ENCODE peak calls at places on chromosome 20, in nine cellular contexts. O is H9; I is GM23248; P is SJSA1; T is A549; C is OCI-LY7; G is neuronal stem cell; J is upper lobe of right lung; W is effector memory CD4-positive, alpha-beta T cell. M is an unnamed sample.

GRCh38 chr20:44028868-44029847 is 114.5 kb downstream of the TOX2 start:
- DNase-seq in G (no peak), I (no peak), P (peak; percentile 21), T (no peak), W (no peak), O (no peak), C (no peak), J (no peak), M (no peak)

GRCh38 chr20:10877345-10877744 is 203.5 kb upstream of the JAG1 start:
- DNase-seq in W (no peak), I (no peak), C (no peak), P (no peak), J (no peak), O (no peak), G (no peak), T (no peak), M (no peak)

GRCh38 chr20:3392756-3393155 is 14.7 kb downstream of the DNAAF9 start:
- DNase-seq in J (no peak), C (no peak), W (no peak), P (no peak), T (no peak), I (peak; percentile 48), G (no peak), O (no peak), M (no peak)

GRCh38 chr20:7029005-7029404 is 261.5 kb downstream of the BMP2 start:
- DNase-seq in P (no peak), I (no peak), C (no peak), T (no peak), O (no peak), G (no peak), W (no peak), J (no peak), M (no peak)

GRCh38 chr20:21583486-21584168 is 69.8 kb upstream of the NKX2-2 start:
- DNase-seq in I (no peak), J (no peak), T (no peak), C (no peak), W (no peak), G (no peak), O (no peak), P (no peak), M (no peak)

GRCh38 chr20:56628873-56629463 is at the start of gene TFAP2C:
- DNase-seq in W (no peak), T (peak; percentile 84), I (peak; percentile 90), P (peak; percentile 56), G (peak; percentile 61), O (peak; percentile 84), C (no peak), J (peak; percentile 92), M (no peak)

GRCh38 chr20:478010-478948 is 15.9 kb upstream of the TBC1D20 start:
- DNase-seq in W (no peak), C (no peak), T (no peak), G (no peak), P (no peak), O (no peak), J (no peak), I (peak; percentile 63), M (peak; percentile 67)

GRCh38 chr20:62683136-62683535 is 25.5 kb upstream of the NTSR1 start:
- DNase-seq in C (no peak), I (no peak), O (no peak), T (no peak), J (no peak), P (no peak), W (no peak), G (no peak), M (no peak)

GRCh38 chr20:45993197-45993951 is 15.3 kb upstream of the MMP9 start:
- DNase-seq in G (no peak), I (peak; percentile 74), P (no peak), O (no peak), J (peak; percentile 67), W (no peak), C (no peak), T (peak; percentile 88), M (no peak)

GRCh38 chr20:50607436-50607835 is 83.9 kb downstream of the RIPOR3 start:
- DNase-seq in C (no peak), O (no peak), J (no peak), W (no peak), G (no peak), P (no peak), I (no peak), T (no peak), M (no peak)
- H3K27ac ChIP-seq in C (no peak overlapping the region), O (no peak overlapping the region), J (no peak overlapping the region), W (no peak overlapping the region), G (no peak overlapping the region), P (no peak overlapping the region), I (no peak overlapping the region), T (no peak overlapping the region), M (no peak overlapping the region)

GRCh38 chr20:8132632-8133587 is 844 bp downstream of the PLCB1 start:
- DNase-seq in C (peak; percentile 51), O (peak; percentile 42), I (peak; percentile 64), W (no peak), P (no peak), G (peak; percentile 37), J (peak; percentile 73), T (peak; percentile 33), M (no peak)
- H3K27ac ChIP-seq in C (peak overlapping the region; percentile 45), O (no peak overlapping the region), I (no peak overlapping the region), W (peak overlapping the region; percentile 22), P (no peak overlapping the region), G (no peak overlapping the region), J (peak overlapping the region; percentile 48), T (peak overlapping the region; percentile 73), M (no peak overlapping the region)

GRCh38 chr20:53493201-53493908 is 100.3 kb downstream of the ZNF217 start:
- DNase-seq in O (no peak), P (no peak), T (no peak), W (no peak), C (no peak), J (no peak), I (peak; percentile 69), G (no peak), M (no peak)
- H3K27ac ChIP-seq in O (no peak overlapping the region), P (no peak overlapping the region), T (no peak overlapping the region), W (no peak overlapping the region), C (no peak overlapping the region), J (no peak overlapping the region), I (peak overlapping the region; percentile 38), G (no peak overlapping the region), M (no peak overlapping the region)

DNA sequence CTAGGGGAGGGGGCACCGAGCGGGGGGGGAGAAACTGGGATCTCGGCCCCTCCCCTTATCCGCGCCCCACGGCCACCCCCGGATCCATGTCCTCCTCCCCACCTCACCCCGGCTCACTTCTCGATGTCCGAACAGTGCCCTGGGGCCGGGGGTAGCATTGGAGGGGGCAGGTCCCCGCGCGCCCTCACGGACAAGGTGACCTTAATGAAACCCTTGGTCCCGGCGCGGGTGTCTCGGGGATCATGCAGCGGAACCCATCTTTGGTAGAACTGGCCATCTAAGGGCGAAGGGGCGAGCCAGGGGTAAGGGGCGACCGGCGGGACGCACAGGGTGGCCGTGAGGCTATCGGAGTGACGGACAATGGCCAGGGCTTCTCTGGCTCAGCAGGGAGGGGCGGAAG is 13.6 kb upstream of the SPAG4 start:
- DNase-seq in J (no peak), I (no peak), P (no peak), O (no peak), W (no peak), G (no peak), T (no peak), C (no peak), M (no peak)
- H3K27ac ChIP-seq in J (no peak overlapping the region), I (no peak overlapping the region), P (no peak overlapping the region), O (no peak overlapping the region), W (peak overlapping the region; percentile 18), G (no peak overlapping the region), T (peak overlapping the region; percentile 85), C (no peak overlapping the region), M (no peak overlapping the region)

GRCh38 chr20:49288784-49289696 is 11.2 kb upstream of the ZNFX1 start:
- DNase-seq in T (no peak), G (no peak), W (no peak), I (no peak), O (no peak), J (no peak), C (no peak), P (no peak), M (no peak)

GRCh38 chr20:49292010-49292409 is 14.2 kb upstream of the ZNFX1 start:
- DNase-seq in T (no peak), J (no peak), C (no peak), P (no peak), W (no peak), G (no peak), O (no peak), I (no peak), M (no peak)

GRCh38 chr20:49288250-49288751 is 10.4 kb upstream of the ZNFX1 start:
- DNase-seq in W (no peak), G (no peak), O (no peak), J (no peak), C (no peak), I (no peak), T (no peak), P (no peak), M (no peak)

GRCh38 chr20:49291200-49291599 is 13.3 kb upstream of the ZNFX1 start:
- DNase-seq in O (no peak), C (no peak), J (no peak), G (no peak), I (no peak), P (no peak), T (no peak), W (no peak), M (no peak)

DNA sequence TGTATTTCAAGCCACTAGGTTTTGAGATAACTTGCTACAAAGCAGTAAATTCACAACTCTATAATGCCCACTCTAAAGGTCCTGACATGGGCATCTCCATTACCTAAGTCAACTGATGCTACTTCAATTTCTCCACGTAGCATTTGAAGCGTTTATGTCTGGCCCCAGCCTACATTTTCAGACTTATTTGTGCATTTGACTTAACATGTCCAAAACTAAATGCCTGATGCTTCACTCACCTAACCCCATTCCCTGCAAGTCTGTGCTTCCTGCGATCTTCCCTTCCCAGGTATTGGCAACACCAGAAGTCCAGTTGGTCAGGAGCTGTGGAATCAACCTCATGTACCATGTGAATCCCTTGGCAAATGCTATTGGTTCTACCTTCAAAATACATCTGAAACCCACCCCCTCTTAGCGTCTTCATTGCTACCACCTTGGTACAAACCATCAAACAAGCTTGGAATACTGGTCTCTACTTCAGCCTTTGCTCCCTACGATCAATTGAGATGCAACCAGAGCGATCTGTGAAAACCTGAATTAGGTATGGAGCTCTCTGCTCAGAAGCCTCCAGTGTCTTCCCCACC is 12.8 kb upstream of the ZNFX1 start:
- DNase-seq in C (peak; percentile 9), J (no peak), I (no peak), T (no peak), P (no peak), W (no peak), G (no peak), O (no peak), M (no peak)
- H3K27ac ChIP-seq in C (no peak overlapping the region), J (no peak overlapping the region), I (no peak overlapping the region), T (no peak overlapping the region), P (no peak overlapping the region), W (no peak overlapping the region), G (peak overlapping the region; percentile 11), O (peak overlapping the region; percentile 36), M (peak overlapping the region; percentile 31)

GRCh38 chr20:50987493-50988210 is 29.0 kb downstream of the MOCS3 start:
- DNase-seq in T (peak; percentile 92), G (peak; percentile 88), I (peak; percentile 89), J (no peak), P (peak; percentile 82), C (peak; percentile 81), W (peak; percentile 23), O (peak; percentile 81), M (peak; percentile 81)
- H3K27ac ChIP-seq in T (peak overlapping the region; percentile 75), G (no peak overlapping the region), I (no peak overlapping the region), J (no peak overlapping the region), P (no peak overlapping the region), C (no peak overlapping the region), W (no peak overlapping the region), O (no peak overlapping the region), M (no peak overlapping the region)

M was measured in AG04450.